ENCODE peak calls at places on chromosomes 12 and 14, in four cellular contexts. J is activated CD4-positive, alpha-beta T cell treated with anti-CD3 and anti-CD28 coated beads, Interleukin-2, amount 50 U/mL, for 48 hours; V is NCI-H345; F is endothelial cell. C is an unnamed sample.

GRCh38 chr12:22631863-22632463 is 7.0 kb downstream of the ETNK1 start:
- DNase-seq in J (no peak), V (no peak), F (no peak), C (no peak)

GRCh38 chr12:102631274-102631673 is 150.9 kb upstream of the IGF1 start:
- DNase-seq in J (no peak), V (no peak), F (no peak), C (no peak)

GRCh38 chr14:105349992-105350391 is 35.4 kb downstream of the PACS2 start:
- DNase-seq in J (no peak), V (no peak), F (no peak), C (no peak)

GRCh38 chr14:77161011-77161410 is 19.4 kb upstream of the ZDHHC22 start:
- DNase-seq in J (no peak), V (no peak), F (no peak), C (no peak)

GRCh38 chr12:127621366-127621765 is 645.6 kb upstream of the TMEM132C start:
- DNase-seq in J (no peak), V (no peak), F (no peak), C (peak)

GRCh38 chr14:65287264-65288131 is 125.0 kb upstream of the FUT8 start:
- DNase-seq in J (peak), V (no peak), F (no peak), C (no peak)

GRCh38 chr12:58161773-58162172 is 220.4 kb downstream of the ATP23 start:
- DNase-seq in J (no peak), V (no peak), F (no peak), C (no peak)

GRCh38 chr12:12200363-12200762 is 66.5 kb downstream of the LRP6 start:
- DNase-seq in J (no peak), V (no peak), F (no peak), C (no peak)

GRCh38 chr14:51869426-51870113 is 9.2 kb downstream of the GNG2 start:
- DNase-seq in J (peak), V (no peak), F (no peak), C (no peak)

GRCh38 chr12:15163001-15163400 is 58.2 kb downstream of the RERG start:
- DNase-seq in J (no peak), V (no peak), F (no peak), C (no peak)

GRCh38 chr14:93792391-93792790 is 4.1 kb upstream of the PRIMA1 start:
- DNase-seq in J (no peak), V (no peak), F (no peak), C (no peak)

C was measured in G401.